ENCODE peak calls at places on chromosome 2, in six cellular contexts. U is HepG2, I is A549, C is K562, N is H1, D is GM12878. X is an unnamed sample.

GRCh38 chr2:30422437-30422805 is 24.6 kb upstream of the LCLAT1 start:
- DNase-seq in U (no peak), I (peak), C (no peak), N (no peak), D (peak), X (peak)

GRCh38 chr2:148876589-148877402 is 1.8 kb downstream of the KIF5C start:
- DNase-seq in U (peak), I (no peak), C (no peak), N (peak), D (no peak), X (peak)

GRCh38 chr2:73896362-73897239 is 3.8 kb downstream of the ACTG2 start:
- DNase-seq in U (no peak), I (no peak), C (no peak), N (no peak), D (peak), X (no peak)

GRCh38 chr2:9525266-9525665 is 30.4 kb downstream of the ADAM17 start:
- DNase-seq in U (no peak), I (no peak), C (no peak), N (no peak), D (no peak), X (no peak)

GRCh38 chr2:105926960-105927678 is 182.4 kb downstream of the NCK2 start:
- DNase-seq in U (peak), I (no peak), C (no peak), N (no peak), D (no peak), X (no peak)

GRCh38 chr2:138182276-138182675 is 218.0 kb downstream of the HNMT start:
- DNase-seq in U (no peak), I (no peak), C (no peak), N (no peak), D (no peak), X (no peak)

GRCh38 chr2:169683425-169684134 is 10.6 kb downstream of the CFAP210 start:
- DNase-seq in U (peak), I (no peak), C (no peak), N (no peak), D (no peak), X (no peak)

GRCh38 chr2:64062840-64063239 is 43.6 kb upstream of the VPS54 start:
- DNase-seq in U (no peak), I (peak), C (no peak), N (no peak), D (peak), X (no peak)

GRCh38 chr2:229922449-229923386 is at the start of gene FBXO36:
- DNase-seq in U (peak), I (peak), C (peak), N (no peak), D (no peak), X (peak)

GRCh38 chr2:64866797-64867196 is 122.4 kb upstream of the SLC1A4 start:
- DNase-seq in U (no peak), I (peak), C (no peak), N (no peak), D (no peak), X (no peak)

GRCh38 chr2:230318190-230319121 is 8.5 kb upstream of the SP140L start:
- DNase-seq in U (no peak), I (no peak), C (no peak), N (no peak), D (peak), X (no peak)

GRCh38 chr2:172404824-172405223 is 22.6 kb upstream of the ITGA6 start:
- DNase-seq in U (no peak), I (no peak), C (no peak), N (no peak), D (no peak), X (no peak)

GRCh38 chr2:19299522-19299921 is 58.9 kb downstream of the OSR1 start:
- DNase-seq in U (no peak), I (no peak), C (no peak), N (no peak), D (no peak), X (no peak)

GRCh38 chr2:110639972-110640371 is 37.9 kb downstream of the BUB1 start:
- DNase-seq in U (no peak), I (no peak), C (no peak), N (no peak), D (no peak), X (no peak)

GRCh38 chr2:66440011-66440542 is 5.2 kb downstream of the MEIS1 start:
- DNase-seq in U (no peak), I (no peak), C (no peak), N (no peak), D (no peak), X (no peak)

GRCh38 chr2:3581367-3582262 is 6.6 kb downstream of the RPS7 start:
- DNase-seq in U (no peak), I (no peak), C (no peak), N (no peak), D (no peak), X (no peak)

GRCh38 chr2:191806396-191806795 is 40.5 kb downstream of the CAVIN2 start:
- DNase-seq in U (no peak), I (no peak), C (no peak), N (no peak), D (no peak), X (no peak)

GRCh38 chr2:149800624-149801220 is 213.1 kb upstream of the MMADHC start:
- DNase-seq in U (no peak), I (no peak), C (no peak), N (no peak), D (no peak), X (no peak)

GRCh38 chr2:203787954-203788353 is 79.6 kb upstream of the CTLA4 start:
- DNase-seq in U (peak), I (no peak), C (no peak), N (no peak), D (no peak), X (no peak)

GRCh38 chr2:65300772-65301711 is 73.4 kb downstream of the ACTR2 start:
- DNase-seq in U (peak), I (peak), C (no peak), N (peak), D (peak), X (no peak)

GRCh38 chr2:45585267-45585861 is 25.7 kb downstream of the SRBD1 start:
- DNase-seq in U (peak), I (peak), C (no peak), N (no peak), D (no peak), X (peak)

GRCh38 chr2:49108436-49108835 is 45.9 kb downstream of the FSHR start:
- DNase-seq in U (no peak), I (no peak), C (no peak), N (no peak), D (no peak), X (no peak)

GRCh38 chr2:49108851-49109250 is 45.5 kb downstream of the FSHR start:
- DNase-seq in U (no peak), I (no peak), C (no peak), N (no peak), D (no peak), X (no peak)

GRCh38 chr2:49105506-49105905 is 48.8 kb downstream of the FSHR start:
- DNase-seq in U (no peak), I (no peak), C (no peak), N (no peak), D (no peak), X (no peak)

GRCh38 chr2:49113046-49113445 is 41.3 kb downstream of the FSHR start:
- DNase-seq in U (no peak), I (no peak), C (no peak), N (no peak), D (no peak), X (peak)

DNA sequence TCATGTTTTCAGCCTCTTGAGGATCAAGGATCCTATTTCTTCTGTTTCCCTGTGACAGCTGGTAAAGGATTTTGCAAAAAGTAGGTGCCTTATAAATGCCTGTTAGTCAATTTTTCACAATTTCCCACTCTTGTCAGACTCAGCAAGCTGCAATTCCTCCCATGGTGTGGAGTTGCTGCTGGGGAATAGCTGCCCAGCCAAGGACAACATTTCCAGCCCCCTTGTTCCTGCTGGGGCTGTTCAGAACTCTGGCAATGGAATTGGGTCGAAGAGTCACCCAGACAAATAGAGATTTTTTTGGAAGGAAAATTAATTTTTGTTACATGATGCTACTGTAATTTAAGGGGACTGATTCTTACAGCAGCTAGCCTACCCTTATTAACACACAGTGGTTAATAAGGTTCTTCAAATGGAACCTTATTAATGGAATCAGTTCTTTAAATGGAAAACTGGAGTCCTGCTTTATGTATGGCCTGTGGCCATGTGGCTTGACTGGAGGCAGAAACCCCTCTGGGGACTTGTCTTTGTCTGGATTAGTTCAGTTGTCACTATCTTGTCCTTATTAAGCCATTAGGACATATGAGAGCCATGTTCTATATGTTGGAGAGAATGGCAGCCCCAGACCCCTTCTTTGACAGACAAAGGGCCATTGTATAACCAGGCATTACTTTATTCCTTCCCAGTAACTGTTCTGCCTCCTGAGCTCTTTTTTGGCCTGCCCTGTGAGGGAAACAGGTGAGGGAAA is 43.6 kb downstream of the FSHR start:
- DNase-seq in U (no peak), I (no peak), C (no peak), N (no peak), D (no peak), X (no peak)
- H3K4me2 ChIP-seq in U (no peak), I (no peak), C (no peak), N (no peak), D (no peak), X (no peak)

DNA sequence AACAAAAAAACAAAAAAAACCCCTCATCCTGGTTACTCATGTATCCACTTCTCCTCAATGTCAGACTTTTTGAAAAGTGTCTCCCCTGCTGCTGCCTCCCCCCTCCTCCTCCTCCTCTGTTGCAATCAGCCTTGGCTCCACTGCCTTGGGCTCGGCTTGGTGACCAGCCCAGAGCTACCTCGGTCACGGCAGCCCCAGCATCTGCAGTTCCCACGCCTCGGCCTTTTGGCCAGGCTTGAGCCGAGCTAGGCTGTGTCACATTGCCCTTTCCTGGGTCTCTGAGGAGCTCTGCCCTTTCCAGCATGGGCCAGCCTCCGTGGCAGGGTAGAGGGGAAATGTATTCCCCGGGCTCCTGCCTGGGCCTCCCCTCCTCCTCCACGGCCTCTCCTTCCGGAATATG is 22.7 kb upstream of the INHBB start:
- DNase-seq in U (no peak), I (no peak), C (no peak), N (no peak), D (no peak), X (no peak)
- TF ChIP-seq USF2 in U (no peak), I (no peak), C (no peak), N (no peak), D (no peak), X (no peak)

GRCh38 chr2:194822097-194822496 is 834.9 kb upstream of the SLC39A10 start:
- DNase-seq in U (no peak), I (no peak), C (no peak), N (no peak), D (no peak), X (no peak)

GRCh38 chr2:194824450-194824849 is 832.6 kb upstream of the SLC39A10 start:
- DNase-seq in U (no peak), I (no peak), C (no peak), N (no peak), D (no peak), X (no peak)

GRCh38 chr2:194822657-194823056 is 834.4 kb upstream of the SLC39A10 start:
- DNase-seq in U (no peak), I (no peak), C (no peak), N (no peak), D (no peak), X (no peak)

GRCh38 chr2:194815475-194815874 is 841.6 kb upstream of the SLC39A10 start:
- DNase-seq in U (no peak), I (no peak), C (no peak), N (no peak), D (no peak), X (no peak)

DNA sequence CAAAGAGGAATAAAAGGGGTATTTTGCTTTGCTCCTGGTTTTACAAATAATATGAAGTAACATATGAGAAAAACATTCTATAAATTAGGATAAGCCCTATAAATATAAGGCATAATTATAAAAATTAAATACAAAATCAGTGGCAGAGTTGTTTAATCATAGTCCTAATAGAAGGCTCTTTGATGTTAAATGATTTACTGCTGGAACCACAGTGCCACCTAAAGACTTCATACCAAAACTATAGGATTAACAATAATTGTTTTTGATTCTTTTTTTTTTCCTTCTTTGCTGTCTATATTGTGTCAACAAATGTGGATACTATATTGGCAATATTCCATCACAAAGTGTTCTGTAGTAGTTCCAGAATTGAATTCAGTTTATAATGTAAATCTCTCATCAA is 837.7 kb upstream of the SLC39A10 start:
- DNase-seq in U (no peak), I (no peak), C (no peak), N (no peak), D (no peak), X (no peak)
- TF ChIP-seq CHD2 in U (no peak), I (no peak), C (no peak), N (no peak), D (no peak), X (no peak)

GRCh38 chr2:85756195-85756594 is 2.4 kb downstream of the ATOH8 start:
- DNase-seq in U (no peak), I (no peak), C (no peak), N (no peak), D (no peak), X (no peak)

GRCh38 chr2:85753525-85754312 is at the start of gene ATOH8:
- DNase-seq in U (peak), I (peak), C (peak), N (peak), D (no peak), X (peak)

GRCh38 chr2:85754313-85755095 is 713 bp downstream of the ATOH8 start:
- DNase-seq in U (peak), I (peak), C (peak), N (no peak), D (no peak), X (peak)

GRCh38 chr2:85756822-85757435 is 3.1 kb downstream of the ATOH8 start:
- DNase-seq in U (no peak), I (no peak), C (no peak), N (no peak), D (no peak), X (no peak)

DNA sequence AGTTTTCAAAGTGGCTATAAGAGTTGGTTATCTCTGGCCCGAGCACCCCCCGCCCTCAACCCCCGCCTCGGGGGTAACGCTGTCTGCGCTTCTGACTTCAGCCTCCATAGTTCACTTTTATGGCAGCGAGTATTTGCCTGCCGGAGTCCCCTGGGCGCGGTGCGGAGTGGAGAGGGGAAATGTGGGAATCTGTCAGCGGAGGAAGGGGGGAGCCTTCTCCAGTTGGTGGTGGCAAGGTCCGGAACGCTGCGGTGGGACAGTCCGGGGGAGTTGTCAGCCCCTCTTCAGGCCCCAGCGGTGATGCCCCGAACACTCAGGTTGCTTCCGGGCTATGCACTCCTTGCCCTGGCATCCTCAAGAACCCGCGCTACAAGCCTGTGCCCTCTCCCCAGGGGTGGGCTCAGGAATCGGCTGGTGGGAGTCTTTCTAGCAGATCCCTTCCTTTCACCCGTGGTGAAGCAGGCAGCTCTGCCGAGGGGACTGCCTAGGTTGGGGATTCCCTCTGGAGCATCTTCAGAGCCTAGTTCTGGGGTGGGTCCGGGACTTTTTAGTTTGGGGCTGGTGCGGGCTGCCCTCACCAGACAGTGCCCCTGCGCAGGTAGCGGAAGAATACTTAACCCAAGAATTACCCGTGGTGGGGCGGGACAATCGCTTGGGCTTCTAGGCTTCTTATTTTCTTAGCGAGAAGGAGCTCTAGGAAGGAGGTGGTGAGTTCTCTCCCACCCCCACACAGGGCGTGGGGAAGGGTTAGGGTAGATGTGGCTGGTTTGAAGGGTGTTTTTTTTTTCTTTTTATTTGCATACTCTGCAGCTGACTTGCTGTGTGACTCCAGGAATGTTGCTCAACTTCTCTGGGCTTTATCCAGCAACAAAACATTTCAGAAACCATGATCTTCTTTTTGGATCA is 1.6 kb downstream of the ATOH8 start:
- DNase-seq in U (no peak), I (no peak), C (no peak), N (no peak), D (no peak), X (no peak)
- H3K4me2 ChIP-seq in U (peak), I (peak), C (no peak), N (peak), D (peak), X (peak)

GRCh38 chr2:195094330-195094729 is 562.7 kb upstream of the SLC39A10 start:
- DNase-seq in U (no peak), I (peak), C (no peak), N (no peak), D (peak), X (no peak)

GRCh38 chr2:195092341-195092740 is 564.7 kb upstream of the SLC39A10 start:
- DNase-seq in U (no peak), I (no peak), C (no peak), N (no peak), D (no peak), X (no peak)
- TF ChIP-seq USF2 in U (no peak), I (no peak), C (no peak), N (no peak), D (no peak), X (no peak)

DNA sequence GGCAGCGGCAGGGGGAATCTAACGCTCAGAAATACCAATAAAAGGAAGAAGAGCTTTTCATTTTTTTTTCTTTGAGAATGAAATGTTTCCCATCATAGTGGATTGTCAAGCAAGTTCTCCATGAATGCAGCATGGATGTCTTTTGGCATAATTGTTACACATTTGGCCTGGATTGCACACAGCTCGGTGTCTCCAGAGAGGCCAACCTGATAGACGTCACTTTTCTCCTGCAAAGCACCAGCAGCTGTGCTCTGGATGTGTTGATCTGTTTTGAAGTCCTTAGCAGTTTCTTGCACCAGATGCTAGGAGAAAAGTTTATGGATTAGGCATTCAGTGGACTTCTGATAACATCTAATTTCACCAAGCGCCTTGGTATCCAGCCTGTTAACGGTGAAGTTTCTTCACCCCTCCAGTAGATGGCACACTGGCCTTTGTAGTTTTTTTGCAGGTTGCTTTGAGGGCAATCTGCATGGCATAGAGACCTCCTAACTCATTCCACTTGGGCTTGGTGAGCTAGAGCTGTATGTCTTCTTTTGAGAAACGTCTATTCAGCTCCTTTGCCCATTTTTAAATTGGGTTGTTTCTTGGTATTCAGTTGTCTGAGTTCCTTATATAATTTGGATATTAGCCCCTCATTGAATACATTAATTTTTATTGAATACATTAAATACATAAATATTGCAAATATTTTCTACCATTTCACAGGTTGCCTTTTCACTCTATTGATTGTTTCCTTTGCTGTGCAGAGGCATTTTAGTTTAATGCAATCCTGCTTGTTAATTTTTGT is 59.7 kb downstream of the PTH2R start:
- DNase-seq in U (peak), I (peak), C (peak), N (peak), D (no peak), X (peak)
- TF ChIP-seq CHD2 in U (no peak), I (no peak), C (no peak), N (no peak), D (no peak), X (no peak)

X was measured in SK-N-SH.